ENCODE peak calls at places on chromosomes 11 and 22, in nine cellular contexts. O is activated CD4-positive, alpha-beta T cell treated with anti-CD3 and anti-CD28 coated beads for 24 hours; C is aorta; D is Kasumi-1; T is PC-9; L is H4; I is T-helper 9 cell; W is AG08396; S is NCI-H69. F is an unnamed sample.

GRCh38 chr22:39943366-39943765 is 16.8 kb upstream of the TMA7B start:
- DNase-seq in S (peak), T (no peak), C (no peak), W (no peak), I (no peak), L (no peak), O (no peak), D (no peak), F (peak)

GRCh38 chr11:27864046-27865025 is 164.1 kb upstream of the BDNF start:
- DNase-seq in S (peak), W (no peak), D (no peak), L (no peak), C (no peak), I (no peak), T (peak), O (no peak), F (no peak)

GRCh38 chr11:28505216-28505615 is 397.0 kb downstream of the METTL15 start:
- DNase-seq in S (peak), T (no peak), L (no peak), O (no peak), C (no peak), D (no peak), I (no peak), W (no peak), F (no peak)

GRCh38 chr11:73397468-73398131 is 21.4 kb downstream of the RELT start:
- DNase-seq in T (no peak), O (no peak), I (no peak), D (no peak), S (no peak), L (no peak), W (no peak), C (no peak), F (no peak)

GRCh38 chr11:122556605-122557004 is 98.9 kb upstream of the UBASH3B start:
- DNase-seq in T (no peak), L (peak), D (no peak), S (peak), W (peak), I (no peak), O (no peak), C (peak), F (peak)

GRCh38 chr11:76844511-76844910 is 16.2 kb upstream of the ACER3 start:
- DNase-seq in S (no peak), I (no peak), C (no peak), W (no peak), T (no peak), O (no peak), L (no peak), D (no peak), F (no peak)

GRCh38 chr11:3835100-3835485 is 5.7 kb downstream of the RHOG start:
- DNase-seq in T (no peak), C (peak), S (no peak), W (no peak), O (no peak), L (no peak), I (no peak), D (peak), F (no peak)

GRCh38 chr22:29004647-29005371 is 56.8 kb downstream of the C22orf31 start:
- DNase-seq in S (peak), L (no peak), D (no peak), O (no peak), T (no peak), C (peak), I (no peak), W (no peak), F (no peak)

GRCh38 chr11:77561257-77561656 is 28.5 kb upstream of the AQP11 start:
- DNase-seq in C (no peak), I (no peak), O (no peak), W (no peak), S (no peak), T (no peak), L (no peak), D (no peak), F (no peak)

GRCh38 chr22:33025675-33026074 is 32.5 kb downstream of the SYN3 start:
- DNase-seq in D (no peak), S (no peak), W (no peak), I (no peak), C (no peak), O (no peak), L (no peak), T (no peak), F (no peak)

GRCh38 chr11:128718064-128718463 is 24.2 kb downstream of the FLI1 start:
- DNase-seq in I (no peak), C (no peak), L (no peak), S (no peak), D (no peak), T (no peak), W (no peak), O (no peak), F (no peak)

GRCh38 chr11:2547806-2548205 is 103.0 kb downstream of the KCNQ1 start:
- DNase-seq in O (no peak), C (peak), D (no peak), W (no peak), S (no peak), T (no peak), I (no peak), L (no peak), F (no peak)

GRCh38 chr11:119410501-119410900 is 12.5 kb downstream of the THY1 start:
- DNase-seq in I (no peak), C (no peak), O (no peak), S (no peak), T (no peak), W (no peak), L (no peak), D (no peak), F (no peak)

GRCh38 chr11:129374993-129375721 is 491 bp upstream of the BARX2 start:
- DNase-seq in T (peak), I (no peak), C (no peak), L (no peak), W (peak), D (no peak), S (peak), O (no peak), F (no peak)

GRCh38 chr11:114438303-114438702 is 964 bp upstream of the REXO2 start:
- DNase-seq in S (no peak), O (no peak), D (no peak), W (no peak), L (no peak), T (peak), I (no peak), C (no peak), F (no peak)

GRCh38 chr11:124748481-124749338 is 3.3 kb downstream of the VSIG2 start:
- DNase-seq in W (peak), T (peak), I (no peak), O (no peak), S (no peak), L (no peak), D (peak), C (no peak), F (no peak)

GRCh38 chr11:68039526-68040086 is 781 bp downstream of the TCIRG1 start:
- DNase-seq in O (no peak), S (no peak), W (no peak), L (no peak), T (no peak), D (no peak), C (peak), I (no peak), F (no peak)

GRCh38 chr11:69492201-69492991 is 10.9 kb downstream of the LINC01488 start:
- DNase-seq in I (no peak), L (no peak), C (peak), W (no peak), S (no peak), T (no peak), O (no peak), D (no peak), F (no peak)

GRCh38 chr11:118605116-118605867 is 2.1 kb upstream of the PHLDB1 start:
- DNase-seq in S (peak), T (no peak), D (peak), L (peak), W (peak), O (no peak), C (peak), I (no peak), F (no peak)

GRCh38 chr11:47861762-47862161 is 13.6 kb upstream of the NUP160 start:
- DNase-seq in L (peak), D (no peak), S (no peak), I (no peak), T (no peak), O (no peak), W (no peak), C (no peak), F (no peak)

GRCh38 chr22:36924151-36924698 is 10.8 kb downstream of the CSF2RB start:
- DNase-seq in D (no peak), S (no peak), C (no peak), I (no peak), W (no peak), T (no peak), L (no peak), O (no peak), F (no peak)

GRCh38 chr22:22714600-22715361 is 70.4 kb downstream of the GGTLC2 start:
- DNase-seq in C (no peak), S (no peak), T (no peak), L (no peak), D (no peak), I (no peak), W (no peak), O (no peak), F (no peak)

GRCh38 chr11:35066783-35067476 is 72.0 kb upstream of the CD44 start:
- DNase-seq in O (no peak), T (no peak), I (no peak), W (no peak), L (no peak), D (peak), S (no peak), C (no peak), F (no peak)

GRCh38 chr11:1285876-1286275 is 23.6 kb downstream of the TOLLIP start:
- DNase-seq in T (no peak), L (no peak), O (no peak), S (no peak), C (no peak), D (no peak), I (no peak), W (no peak), F (no peak)

GRCh38 chr11:47269829-47270305 is at the start of gene MADD:
- DNase-seq in S (peak), W (peak), D (peak), O (peak), L (peak), I (peak), C (peak), T (peak), F (peak)

GRCh38 chr22:39148727-39149535 is 3.5 kb downstream of the CBX7 start:
- DNase-seq in C (peak), S (peak), L (no peak), T (no peak), D (no peak), W (no peak), O (peak), I (peak), F (no peak)